ENCODE peak calls at places on chromosome 14, in seven cellular contexts. One of them, this sample, is unnamed. For H3K9me2, the result is how much of the 10 kb centered on the place peaks cover.

GRCh38 chr14:81095539-81095938 is 125.2 kb downstream of the GTF2A1 start:
- DNase-seq in GM23338: no peak
- DNase-seq in MM.1S: no peak
- DNase-seq in HCT116: no peak
- DNase-seq in PC-3: no peak
- DNase-seq in hepatocyte: no peak
- DNase-seq in SK-N-SH: no peak
- DNase-seq in this sample: no peak

GRCh38 chr14:90960818-90961217 is 99.6 kb downstream of the RPS6KA5 start:
- DNase-seq in GM23338: no peak
- DNase-seq in MM.1S: no peak
- DNase-seq in HCT116: no peak
- DNase-seq in PC-3: no peak
- DNase-seq in hepatocyte: no peak
- DNase-seq in SK-N-SH: no peak
- DNase-seq in this sample: no peak

GRCh38 chr14:30375280-30375892 is 183.6 kb upstream of the G2E3 start:
- DNase-seq in GM23338: peak
- DNase-seq in MM.1S: peak
- DNase-seq in HCT116: peak
- DNase-seq in PC-3: peak
- DNase-seq in hepatocyte: peak
- DNase-seq in SK-N-SH: peak
- DNase-seq in this sample: peak

GRCh38 chr14:89386214-89386886 is 30.7 kb downstream of the FOXN3 start:
- DNase-seq in GM23338: no peak
- DNase-seq in MM.1S: no peak
- DNase-seq in HCT116: no peak
- DNase-seq in PC-3: no peak
- DNase-seq in hepatocyte: no peak
- DNase-seq in SK-N-SH: no peak
- DNase-seq in this sample: no peak

GRCh38 chr14:53948181-53948884 is 8.3 kb downstream of the BMP4 start:
- DNase-seq in GM23338: no peak
- DNase-seq in MM.1S: no peak
- DNase-seq in HCT116: no peak
- DNase-seq in PC-3: no peak
- DNase-seq in hepatocyte: no peak
- DNase-seq in SK-N-SH: no peak
- DNase-seq in this sample: no peak

GRCh38 chr14:95255487-95255886 is 64.2 kb downstream of the CLMN start:
- DNase-seq in GM23338: peak
- DNase-seq in MM.1S: peak
- DNase-seq in HCT116: peak
- DNase-seq in PC-3: no peak
- DNase-seq in hepatocyte: peak
- DNase-seq in SK-N-SH: no peak
- DNase-seq in this sample: peak

GRCh38 chr14:61891810-61892209 is 129.6 kb downstream of the SNAPC1 start:
- DNase-seq in GM23338: no peak
- DNase-seq in MM.1S: no peak
- DNase-seq in HCT116: no peak
- DNase-seq in PC-3: peak
- DNase-seq in hepatocyte: no peak
- DNase-seq in SK-N-SH: no peak
- DNase-seq in this sample: no peak

GRCh38 chr14:99275222-99275584 is 3.2 kb upstream of the BCL11B start:
- DNase-seq in GM23338: no peak
- DNase-seq in MM.1S: no peak
- DNase-seq in HCT116: no peak
- DNase-seq in PC-3: no peak
- DNase-seq in hepatocyte: no peak
- DNase-seq in SK-N-SH: no peak
- DNase-seq in this sample: no peak

GRCh38 chr14:94558842-94559241 is 2.4 kb upstream of the SERPINA4 start:
- DNase-seq in GM23338: no peak
- DNase-seq in MM.1S: no peak
- DNase-seq in HCT116: no peak
- DNase-seq in PC-3: no peak
- DNase-seq in hepatocyte: no peak
- DNase-seq in SK-N-SH: no peak
- DNase-seq in this sample: no peak

GRCh38 chr14:23173796-23174195 is 9.7 kb downstream of the SLC7A8 start:
- DNase-seq in GM23338: no peak
- DNase-seq in MM.1S: no peak
- DNase-seq in HCT116: no peak
- DNase-seq in PC-3: no peak
- DNase-seq in hepatocyte: no peak
- DNase-seq in SK-N-SH: no peak
- DNase-seq in this sample: no peak

GRCh38 chr14:25042362-25043299 is 7.3 kb downstream of the STXBP6 start:
- DNase-seq in GM23338: peak
- DNase-seq in MM.1S: no peak
- DNase-seq in HCT116: no peak
- DNase-seq in PC-3: peak
- DNase-seq in hepatocyte: peak
- DNase-seq in SK-N-SH: no peak
- DNase-seq in this sample: no peak

GRCh38 chr14:34199585-34199984 is 248.7 kb upstream of the EGLN3 start:
- DNase-seq in GM23338: no peak
- DNase-seq in MM.1S: no peak
- DNase-seq in HCT116: no peak
- DNase-seq in PC-3: no peak
- DNase-seq in hepatocyte: no peak
- DNase-seq in SK-N-SH: no peak
- DNase-seq in this sample: no peak

GRCh38 chr14:96156804-96157760 is 47.6 kb upstream of the BDKRB2 start:
- DNase-seq in GM23338: no peak
- DNase-seq in MM.1S: no peak
- DNase-seq in HCT116: no peak
- DNase-seq in PC-3: no peak
- DNase-seq in hepatocyte: no peak
- DNase-seq in SK-N-SH: peak
- DNase-seq in this sample: no peak

GRCh38 chr14:58408681-58409080 is 13.0 kb downstream of the TOMM20L start:
- DNase-seq in GM23338: no peak
- DNase-seq in MM.1S: no peak
- DNase-seq in HCT116: no peak
- DNase-seq in PC-3: no peak
- DNase-seq in hepatocyte: no peak
- DNase-seq in SK-N-SH: no peak
- DNase-seq in this sample: no peak

GRCh38 chr14:54200726-54201125 is 196.1 kb upstream of the CDKN3 start:
- DNase-seq in GM23338: no peak
- DNase-seq in MM.1S: no peak
- DNase-seq in HCT116: no peak
- DNase-seq in PC-3: no peak
- DNase-seq in hepatocyte: no peak
- DNase-seq in SK-N-SH: no peak
- DNase-seq in this sample: no peak

GRCh38 chr14:64826845-64827244 is 52.9 kb downstream of the SPTB start:
- DNase-seq in GM23338: no peak
- DNase-seq in MM.1S: no peak
- DNase-seq in HCT116: no peak
- DNase-seq in PC-3: no peak
- DNase-seq in hepatocyte: no peak
- DNase-seq in SK-N-SH: no peak
- DNase-seq in this sample: no peak

GRCh38 chr14:24895622-24896021 is 154.3 kb downstream of the STXBP6 start:
- DNase-seq in GM23338: no peak
- DNase-seq in MM.1S: no peak
- DNase-seq in HCT116: no peak
- DNase-seq in PC-3: no peak
- DNase-seq in hepatocyte: no peak
- DNase-seq in SK-N-SH: no peak
- DNase-seq in this sample: no peak

GRCh38 chr14:34128665-34129064 is 177.8 kb upstream of the EGLN3 start:
- DNase-seq in GM23338: no peak
- DNase-seq in MM.1S: no peak
- DNase-seq in HCT116: no peak
- DNase-seq in PC-3: no peak
- DNase-seq in hepatocyte: no peak
- DNase-seq in SK-N-SH: no peak
- DNase-seq in this sample: no peak

GRCh38 chr14:90487031-90487430 is 90.2 kb downstream of the CALM1 start:
- DNase-seq in GM23338: peak
- DNase-seq in MM.1S: no peak
- DNase-seq in HCT116: no peak
- DNase-seq in PC-3: no peak
- DNase-seq in hepatocyte: no peak
- DNase-seq in SK-N-SH: peak
- DNase-seq in this sample: no peak

GRCh38 chr14:63853831-63854293 is 1.1 kb downstream of the SYNE2 start:
- DNase-seq in GM23338: peak
- DNase-seq in MM.1S: peak
- DNase-seq in HCT116: no peak
- DNase-seq in PC-3: peak
- DNase-seq in hepatocyte: peak
- DNase-seq in SK-N-SH: peak
- DNase-seq in this sample: peak

GRCh38 chr14:37988472-37988871 is 219.2 kb upstream of the SSTR1 start:
- DNase-seq in GM23338: no peak
- DNase-seq in MM.1S: no peak
- DNase-seq in HCT116: no peak
- DNase-seq in PC-3: no peak
- DNase-seq in hepatocyte: no peak
- DNase-seq in SK-N-SH: no peak
- DNase-seq in this sample: no peak

GRCh38 chr14:93132472-93133065 is 16.8 kb upstream of the ITPK1 start:
- DNase-seq in GM23338: peak
- DNase-seq in MM.1S: peak
- DNase-seq in HCT116: no peak
- DNase-seq in PC-3: peak
- DNase-seq in hepatocyte: peak
- DNase-seq in SK-N-SH: peak
- DNase-seq in this sample: peak
- TF ChIP-seq CTCF in GM23338: peak
- TF ChIP-seq CTCF in MM.1S: peak
- TF ChIP-seq CTCF in HCT116: peak
- TF ChIP-seq CTCF in PC-3: peak
- TF ChIP-seq CTCF in hepatocyte: peak
- TF ChIP-seq CTCF in SK-N-SH: peak
- TF ChIP-seq CTCF in this sample: peak

GRCh38 chr14:40269436-40269835 is 837.2 kb upstream of the FBXO33 start:
- DNase-seq in GM23338: no peak
- DNase-seq in MM.1S: no peak
- DNase-seq in HCT116: no peak
- DNase-seq in PC-3: no peak
- DNase-seq in hepatocyte: no peak
- DNase-seq in SK-N-SH: no peak
- DNase-seq in this sample: no peak
- H3K9me2 ChIP-seq in GM23338: under half
- H3K9me2 ChIP-seq in MM.1S: under half
- H3K9me2 ChIP-seq in HCT116: under half
- H3K9me2 ChIP-seq in PC-3: under half
- H3K9me2 ChIP-seq in hepatocyte: under half
- H3K9me2 ChIP-seq in SK-N-SH: under half
- H3K9me2 ChIP-seq in this sample: under half

GRCh38 chr14:68913516-68913915 is 65.6 kb downstream of the ACTN1 start:
- DNase-seq in GM23338: no peak
- DNase-seq in MM.1S: no peak
- DNase-seq in HCT116: no peak
- DNase-seq in PC-3: no peak
- DNase-seq in hepatocyte: no peak
- DNase-seq in SK-N-SH: no peak
- DNase-seq in this sample: no peak

GRCh38 chr14:68908860-68909259 is 70.2 kb downstream of the ACTN1 start:
- DNase-seq in GM23338: no peak
- DNase-seq in MM.1S: no peak
- DNase-seq in HCT116: no peak
- DNase-seq in PC-3: no peak
- DNase-seq in hepatocyte: no peak
- DNase-seq in SK-N-SH: no peak
- DNase-seq in this sample: no peak

GRCh38 chr14:68911594-68912227 is 67.4 kb downstream of the ACTN1 start:
- DNase-seq in GM23338: peak
- DNase-seq in MM.1S: peak
- DNase-seq in HCT116: peak
- DNase-seq in PC-3: peak
- DNase-seq in hepatocyte: peak
- DNase-seq in SK-N-SH: peak
- DNase-seq in this sample: peak

GRCh38 chr14:68908201-68908600 is 70.9 kb downstream of the ACTN1 start:
- DNase-seq in GM23338: no peak
- DNase-seq in MM.1S: no peak
- DNase-seq in HCT116: no peak
- DNase-seq in PC-3: no peak
- DNase-seq in hepatocyte: no peak
- DNase-seq in SK-N-SH: no peak
- DNase-seq in this sample: no peak

DNA sequence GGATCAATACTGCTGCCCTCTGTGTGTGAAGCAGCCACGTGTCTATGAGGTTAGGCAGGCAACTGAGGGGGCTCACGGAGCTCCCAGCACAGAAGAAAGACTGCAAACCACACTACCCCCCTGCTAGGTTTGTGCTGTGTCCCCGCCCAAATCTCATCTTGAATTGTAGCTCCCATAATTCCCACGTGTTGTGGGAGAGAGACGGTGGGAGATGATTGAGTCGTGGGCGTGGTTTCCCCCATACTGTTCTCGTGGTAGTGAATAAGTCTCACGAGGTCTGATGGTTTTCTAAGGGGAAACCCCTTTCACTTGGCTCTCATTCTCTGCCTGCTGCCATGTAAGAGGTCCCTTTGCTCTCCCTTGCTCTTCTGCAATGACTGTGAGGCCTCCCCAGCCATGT is 68.6 kb downstream of the ACTN1 start:
- DNase-seq in GM23338: no peak
- DNase-seq in MM.1S: no peak
- DNase-seq in HCT116: no peak
- DNase-seq in PC-3: no peak
- DNase-seq in hepatocyte: no peak
- DNase-seq in SK-N-SH: no peak
- DNase-seq in this sample: peak
- TF ChIP-seq EZH2phosphoT487 in GM23338: no peak
- TF ChIP-seq EZH2phosphoT487 in MM.1S: no peak
- TF ChIP-seq EZH2phosphoT487 in HCT116: no peak
- TF ChIP-seq EZH2phosphoT487 in PC-3: no peak
- TF ChIP-seq EZH2phosphoT487 in hepatocyte: no peak
- TF ChIP-seq EZH2phosphoT487 in SK-N-SH: no peak
- TF ChIP-seq EZH2phosphoT487 in this sample: no peak

DNA sequence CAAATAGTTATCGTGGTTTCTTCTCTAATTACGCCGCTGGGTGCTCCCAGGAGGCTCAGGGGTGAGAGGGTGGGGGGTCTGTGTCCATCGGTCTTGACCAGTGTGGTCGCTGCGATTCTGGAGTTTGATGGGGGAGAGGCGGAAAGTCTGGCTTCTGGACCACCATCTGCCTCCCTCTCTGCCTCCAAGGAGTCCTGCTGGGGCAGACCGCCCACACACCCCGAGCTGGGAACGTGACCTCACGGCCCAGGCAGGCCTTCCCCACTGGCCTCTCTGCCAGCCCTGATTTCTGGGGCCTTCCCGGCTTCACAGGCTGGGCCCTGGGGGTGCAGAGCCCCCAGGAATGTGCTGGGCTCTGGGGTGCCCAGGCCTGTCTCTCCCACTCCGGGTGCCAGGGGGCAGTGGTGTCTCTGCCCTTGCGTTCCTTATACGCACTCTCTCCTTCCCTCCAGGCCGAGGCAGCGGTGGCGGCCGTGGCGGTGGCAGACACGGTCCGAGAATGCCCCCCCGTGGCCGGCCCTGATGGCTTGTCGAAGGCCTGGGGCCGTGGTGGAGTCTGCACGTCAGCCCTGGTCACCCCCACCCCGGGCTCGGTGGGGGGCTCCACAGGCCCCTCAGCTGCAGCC is 19.0 kb downstream of the KIF26A start:
- DNase-seq in GM23338: no peak
- DNase-seq in MM.1S: no peak
- DNase-seq in HCT116: no peak
- DNase-seq in PC-3: no peak
- DNase-seq in hepatocyte: no peak
- DNase-seq in SK-N-SH: peak
- DNase-seq in this sample: no peak
- TF ChIP-seq CTCF in GM23338: peak
- TF ChIP-seq CTCF in MM.1S: no peak
- TF ChIP-seq CTCF in HCT116: no peak
- TF ChIP-seq CTCF in PC-3: peak
- TF ChIP-seq CTCF in hepatocyte: peak
- TF ChIP-seq CTCF in SK-N-SH: peak
- TF ChIP-seq CTCF in this sample: no peak

This sample was measured in OCI-LY7.